ENCODE peak calls at places on chromosomes 4 and X, in four cellular contexts. Z is breast epithelium, Q is esophagus muscularis mucosa, M is upper lobe of left lung. A is an unnamed sample.

GRCh38 chr4:109723110-109723509 is 6.8 kb downstream of the PLA2G12A start:
- DNase-seq in Z (no peak), Q (no peak), M (no peak), A (no peak)

GRCh38 chrX:136193771-136194170 is 46.4 kb downstream of the FHL1 start:
- DNase-seq in Z (no peak), Q (no peak), M (no peak), A (no peak)

GRCh38 chr4:109729155-109729562 is 711 bp downstream of the PLA2G12A start:
- DNase-seq in Z (no peak), Q (no peak), M (no peak), A (no peak)

GRCh38 chr4:82629238-82630000 is 67.6 kb upstream of the TMEM150C start:
- DNase-seq in Z (no peak), Q (no peak), M (no peak), A (no peak)

GRCh38 chr4:3082915-3083515 is 8.5 kb downstream of the HTT start:
- DNase-seq in Z (no peak), Q (no peak), M (no peak), A (no peak)

GRCh38 chr4:8028368-8028767 is 88.7 kb upstream of the AFAP1 start:
- DNase-seq in Z (no peak), Q (no peak), M (no peak), A (no peak)

GRCh38 chr4:99806545-99806944 is 10.1 kb upstream of the DAPP1 start:
- DNase-seq in Z (no peak), Q (no peak), M (no peak), A (no peak)

GRCh38 chrX:41333744-41333993 is 293 bp upstream of the DDX3X start:
- DNase-seq in Z (no peak), Q (no peak), M (no peak), A (no peak)

GRCh38 chr4:1384675-1385372 is 21.4 kb downstream of the NKX1-1 start:
- DNase-seq in Z (peak; percentile 51), Q (no peak), M (peak; percentile 64), A (no peak)

GRCh38 chr4:115090483-115091075 is 22.8 kb downstream of the NDST4 start:
- DNase-seq in Z (no peak), Q (no peak), M (no peak), A (no peak)

GRCh38 chr4:77821775-77822174 is 2.6 kb upstream of the CNOT6L start:
- DNase-seq in Z (no peak), Q (no peak), M (no peak), A (no peak)

GRCh38 chr4:15882675-15883086 is 55.9 kb downstream of the FGFBP1 start:
- DNase-seq in Z (no peak), Q (no peak), M (no peak), A (no peak)

GRCh38 chrX:100995469-100995868 is 26.0 kb downstream of the ARL13A start:
- DNase-seq in Z (no peak), Q (no peak), M (no peak), A (no peak)

GRCh38 chrX:145716226-145716625 is 101.4 kb upstream of the SLITRK2 start:
- DNase-seq in Z (no peak), Q (no peak), M (no peak), A (no peak)

GRCh38 chr4:143384381-143384994 is 47.8 kb downstream of the GAB1 start:
- DNase-seq in Z (no peak), Q (no peak), M (no peak), A (no peak)

GRCh38 chr4:184298255-184298654 is 80.6 kb upstream of the ENPP6 start:
- DNase-seq in Z (no peak), Q (peak; percentile 88), M (no peak), A (no peak)

GRCh38 chr4:168711197-168712120 is 214.6 kb downstream of the PALLD start:
- DNase-seq in Z (no peak), Q (no peak), M (no peak), A (no peak)

GRCh38 chr4:54104907-54105306 is 4.9 kb downstream of the GSX2 start:
- DNase-seq in Z (no peak), Q (no peak), M (no peak), A (no peak)
- H3K27me3 ChIP-seq in Z (peaks cover 5% of the 10 kb centered on the region), Q (peaks cover 63% of the 10 kb centered on the region), M (peaks cover 9% of the 10 kb centered on the region), A (peaks cover 100% of the 10 kb centered on the region)

GRCh38 chrX:1659664-1660461 is 45.0 kb downstream of the ASMT start:
- DNase-seq in Z (no peak), Q (no peak), M (peak; percentile 72), A (peak; percentile 77)

GRCh38 chrX:1658083-1658463 is 43.2 kb downstream of the ASMT start:
- DNase-seq in Z (no peak), Q (no peak), M (no peak), A (no peak)

GRCh38 chrX:1661048-1661921 is 46.4 kb downstream of the ASMT start:
- DNase-seq in Z (no peak), Q (no peak), M (no peak), A (peak; percentile 49)

GRCh38 chrX:1657367-1658082 is 42.7 kb downstream of the ASMT start:
- DNase-seq in Z (no peak), Q (no peak), M (peak; percentile 70), A (no peak)

GRCh38 chrX:1661922-1662221 is 47.0 kb downstream of the ASMT start:
- DNase-seq in Z (no peak), Q (no peak), M (no peak), A (no peak)
- TF ChIP-seq POLR2AphosphoS5 in Z (no peak), Q (no peak), M (no peak), A (no peak)

GRCh38 chr4:174919886-174920423 is 1.8 kb downstream of the ADAM29 start:
- DNase-seq in Z (no peak), Q (no peak), M (no peak), A (no peak)
- H3K9me3 ChIP-seq in Z (no peaks in the 10 kb centered on the region), Q (no peaks in the 10 kb centered on the region), M (no peaks in the 10 kb centered on the region), A (no peaks in the 10 kb centered on the region)

GRCh38 chrX:128714425-128714824 is 662.2 kb upstream of the ACTRT1 start:
- DNase-seq in Z (no peak), Q (no peak), M (no peak), A (no peak)

DNA sequence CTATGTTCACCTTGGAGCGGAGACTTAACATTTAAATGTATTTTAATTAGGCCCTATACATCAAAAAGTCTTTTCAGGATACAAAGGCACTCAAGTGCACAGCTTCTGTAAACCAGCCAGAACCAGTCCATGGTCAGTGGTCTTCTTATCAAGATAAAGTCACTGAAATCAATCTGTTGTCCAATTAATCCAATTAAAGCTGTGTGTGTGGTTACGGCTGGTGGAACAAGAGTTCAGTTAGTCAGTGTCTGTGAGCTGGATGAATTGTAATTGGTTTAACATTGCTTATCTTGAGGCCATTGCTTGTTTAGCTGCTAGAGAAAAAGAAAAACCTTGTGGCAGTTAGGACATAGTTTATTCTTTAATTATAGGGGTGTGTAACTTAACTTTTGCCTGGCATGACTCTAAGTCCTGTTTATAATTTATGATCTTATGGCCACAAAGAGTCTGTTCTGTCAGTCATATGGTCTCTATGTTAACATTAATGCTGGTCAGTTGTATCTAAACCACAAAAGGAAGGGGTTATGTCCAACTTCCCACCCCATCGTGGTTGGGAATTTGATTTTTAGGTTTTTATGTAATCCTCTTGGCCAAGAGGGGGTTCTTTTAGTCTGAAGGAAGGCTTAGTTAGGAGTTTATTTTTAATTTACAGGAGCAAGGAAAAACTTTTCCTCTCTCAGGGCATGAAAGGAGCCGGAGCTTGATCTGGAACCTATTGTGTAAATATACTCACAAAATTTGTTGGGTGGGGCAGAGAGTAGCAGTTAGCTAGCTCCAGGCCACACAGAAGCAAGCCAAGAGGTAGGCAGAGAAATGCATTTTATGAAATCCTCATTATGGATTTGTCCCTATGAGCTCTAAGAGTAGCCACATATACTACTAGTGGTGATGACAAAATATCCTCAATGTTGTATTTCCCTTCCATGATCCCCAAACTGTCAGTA is 665.7 kb upstream of the ACTRT1 start:
- DNase-seq in Z (no peak), Q (no peak), M (no peak), A (no peak)
- H3K27me3 ChIP-seq in Z (no peaks in the 10 kb centered on the region), Q (no peaks in the 10 kb centered on the region), M (no peaks in the 10 kb centered on the region), A (no peaks in the 10 kb centered on the region)

DNA sequence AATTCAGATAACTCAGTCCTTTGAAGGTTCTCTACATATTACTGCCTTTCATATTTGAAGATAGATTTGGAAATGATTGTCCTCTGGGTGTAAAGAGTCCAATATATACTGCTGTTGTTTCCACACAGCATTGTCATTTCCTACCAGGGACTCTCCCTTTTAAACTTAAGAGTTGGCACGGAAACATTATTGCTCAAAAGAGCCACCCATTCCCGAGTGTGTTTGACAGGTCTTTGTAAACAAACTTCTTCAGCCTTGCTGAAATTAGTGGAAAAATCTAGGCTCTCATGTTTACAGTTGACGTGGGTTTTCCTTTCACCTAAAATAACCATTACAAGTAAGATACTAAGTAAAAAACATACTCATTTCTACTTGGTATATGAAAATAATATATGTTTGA is 111.4 kb upstream of the LIMCH1 start:
- DNase-seq in Z (no peak), Q (no peak), M (no peak), A (no peak)
- TF ChIP-seq POLR2AphosphoS5 in Z (no peak), Q (no peak), M (peak; percentile 63), A (no peak)

DNA sequence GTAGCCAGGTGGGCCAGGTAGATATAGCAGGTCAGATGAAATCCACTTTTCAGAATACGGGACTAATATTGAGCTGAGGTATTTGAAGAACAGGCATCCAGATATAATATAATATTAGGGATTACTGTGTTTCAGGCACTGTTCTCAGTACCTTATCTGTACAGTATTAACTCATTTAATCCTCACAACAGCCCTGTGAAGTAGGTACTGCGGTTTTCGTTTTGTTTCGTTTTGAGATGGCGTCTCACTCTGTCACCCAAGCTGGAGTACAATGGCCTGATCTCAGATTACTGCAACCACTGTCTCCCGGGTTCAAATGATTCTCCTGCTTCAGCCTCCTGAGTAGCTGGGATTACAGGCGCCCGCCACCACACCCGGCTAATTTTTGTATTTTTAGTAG is 129.6 kb downstream of the IL1RAPL2 start:
- DNase-seq in Z (no peak), Q (no peak), M (no peak), A (no peak)
- H3K9me3 ChIP-seq in Z (no peaks in the 10 kb centered on the region), Q (no peaks in the 10 kb centered on the region), M (no peaks in the 10 kb centered on the region), A (no peaks in the 10 kb centered on the region)

GRCh38 chrX:56130013-56130412 is 102.1 kb upstream of the KLF8 start:
- DNase-seq in Z (no peak), Q (no peak), M (no peak), A (no peak)
- H3K27me3 ChIP-seq in Z (no peaks in the 10 kb centered on the region), Q (no peaks in the 10 kb centered on the region), M (no peaks in the 10 kb centered on the region), A (no peaks in the 10 kb centered on the region)

GRCh38 chr4:37893164-37893563 is 2.3 kb downstream of the TBC1D1 start:
- DNase-seq in Z (no peak), Q (no peak), M (no peak), A (no peak)

GRCh38 chr4:37890501-37891220 is at the start of gene TBC1D1:
- DNase-seq in Z (no peak), Q (no peak), M (peak; percentile 91), A (peak; percentile 66)

GRCh38 chr4:37891221-37892159 is 606 bp downstream of the TBC1D1 start:
- DNase-seq in Z (no peak), Q (no peak), M (no peak), A (no peak)

GRCh38 chr4:37892641-37893040 is 1.8 kb downstream of the TBC1D1 start:
- DNase-seq in Z (no peak), Q (no peak), M (no peak), A (no peak)

DNA sequence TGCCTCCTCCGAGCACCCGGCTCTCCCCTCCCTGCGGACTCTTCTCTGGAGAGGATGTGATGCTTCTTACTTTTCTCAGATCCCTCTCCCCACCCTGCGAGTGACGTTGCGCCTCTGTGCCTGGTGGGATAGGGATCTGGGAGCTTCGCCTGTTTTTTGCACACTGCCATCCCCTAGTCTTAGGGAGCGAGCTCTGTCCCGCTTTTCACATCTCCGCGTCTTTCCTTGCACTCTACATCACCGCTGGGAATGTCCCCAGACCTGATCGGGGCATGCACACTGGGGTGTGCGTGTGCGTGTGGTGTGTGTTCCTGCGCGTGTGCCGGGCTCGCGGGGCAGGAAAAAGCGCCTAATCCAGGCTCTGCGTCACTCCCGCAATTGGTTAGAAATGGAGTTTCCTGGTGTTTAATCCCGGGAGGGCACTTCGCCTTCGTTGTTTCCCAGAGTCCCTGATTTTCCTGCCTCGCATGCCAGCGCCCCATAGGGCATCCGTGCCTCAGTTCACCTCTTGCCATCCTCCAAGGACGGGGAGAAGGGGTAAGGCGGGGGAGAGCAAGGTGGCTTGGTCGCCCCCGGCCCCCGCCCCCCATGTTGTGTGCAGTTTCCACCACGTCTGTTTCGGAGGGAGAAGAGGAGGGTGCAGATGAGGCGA is 909 bp upstream of the TBC1D1 start:
- DNase-seq in Z (no peak), Q (no peak), M (no peak), A (no peak)
- TF ChIP-seq POLR2AphosphoS5 in Z (no peak), Q (no peak), M (no peak), A (no peak)

A was measured in suprapubic skin.